ENCODE peak calls at places on chromosomes 13 and 19, in six cellular contexts. S is thoracic aorta, F is aorta, G is left ventricle myocardium inferior, N is GM23338, Z is heart right ventricle. B is an unnamed sample.
A peak's percentile ranks its signal among the peaks of the same experiment; 100 is the strongest.

GRCh38 chr13:30224732-30225131 is 82.6 kb downstream of the KATNAL1 start:
- DNase-seq in S (no peak), F (no peak), G (no peak), N (no peak), Z (no peak), B (no peak)

GRCh38 chr13:49240017-49240416 is 7.7 kb upstream of the CDADC1 start:
- DNase-seq in S (no peak), F (no peak), G (no peak), N (peak; percentile 67), Z (no peak), B (peak; percentile 28)

GRCh38 chr13:97205971-97206370 is 16.2 kb upstream of the MBNL2 start:
- DNase-seq in S (no peak), F (no peak), G (no peak), N (no peak), Z (no peak), B (no peak)

GRCh38 chr19:10317857-10318462 is 2.1 kb upstream of the FDX2 start:
- DNase-seq in S (no peak), F (no peak), G (no peak), N (no peak), Z (no peak), B (no peak)

GRCh38 chr13:27126877-27127276 is 44.7 kb downstream of the USP12 start:
- DNase-seq in S (no peak), F (no peak), G (no peak), N (no peak), Z (no peak), B (no peak)

GRCh38 chr13:50654341-50654740 is 189.2 kb downstream of the DLEU7 start:
- DNase-seq in S (no peak), F (no peak), G (no peak), N (no peak), Z (no peak), B (no peak)

GRCh38 chr13:22076658-22077057 is 405.8 kb downstream of the FGF9 start:
- DNase-seq in S (no peak), F (no peak), G (no peak), N (no peak), Z (no peak), B (no peak)

GRCh38 chr13:71477735-71478134 is 389.3 kb downstream of the DACH1 start:
- DNase-seq in S (no peak), F (no peak), G (no peak), N (peak; percentile 60), Z (no peak), B (peak; percentile 2)

GRCh38 chr19:39971380-39971841 is 446 bp downstream of the PSMC4 start:
- DNase-seq in S (peak; percentile 8), F (no peak), G (peak; percentile 20), N (peak; percentile 35), Z (no peak), B (peak; percentile 53)

GRCh38 chr19:3606690-3607289 is at the start of gene TBXA2R:
- DNase-seq in S (peak; percentile 52), F (peak; percentile 90), G (peak; percentile 81), N (peak; percentile 63), Z (peak; percentile 84), B (peak; percentile 97)

GRCh38 chr19:16594131-16594586 is 21.9 kb upstream of the SLC35E1 start:
- DNase-seq in S (no peak), F (no peak), G (no peak), N (no peak), Z (no peak), B (no peak)

GRCh38 chr13:32530841-32531253 is 7.7 kb downstream of the N4BP2L2 start:
- DNase-seq in S (no peak), F (no peak), G (no peak), N (peak; percentile 1), Z (no peak), B (no peak)

GRCh38 chr13:113475280-113475679 is 15.2 kb downstream of the DCUN1D2 start:
- DNase-seq in S (no peak), F (no peak), G (no peak), N (no peak), Z (no peak), B (no peak)

GRCh38 chr13:37357548-37357947 is 241.0 kb downstream of the POSTN start:
- DNase-seq in S (no peak), F (no peak), G (no peak), N (no peak), Z (no peak), B (no peak)

GRCh38 chr19:56839665-56840451 is 668 bp downstream of the PEG3 start:
- DNase-seq in S (peak; percentile 94), F (peak; percentile 96), G (peak; percentile 93), N (no peak), Z (peak; percentile 90), B (peak; percentile 23)

GRCh38 chr13:51625555-51626345 is 41.5 kb downstream of the WDFY2 start:
- DNase-seq in S (no peak), F (peak; percentile 71), G (no peak), N (no peak), Z (peak; percentile 42), B (no peak)

GRCh38 chr13:46633416-46633815 is 80.4 kb downstream of the LRCH1 start:
- DNase-seq in S (no peak), F (no peak), G (no peak), N (no peak), Z (no peak), B (no peak)

GRCh38 chr19:33399081-33399744 is 25.7 kb downstream of the CEBPG start:
- DNase-seq in S (no peak), F (peak; percentile 40), G (no peak), N (no peak), Z (no peak), B (no peak)

GRCh38 chr13:72820156-72820897 is 38.4 kb downstream of the PIBF1 start:
- DNase-seq in S (no peak), F (no peak), G (no peak), N (peak; percentile 22), Z (no peak), B (no peak)

GRCh38 chr19:31346660-31347059 is 2.6 kb downstream of the TSHZ3 start:
- DNase-seq in S (no peak), F (no peak), G (no peak), N (no peak), Z (no peak), B (no peak)

GRCh38 chr19:21588202-21588601 is 82.8 kb downstream of the ZNF429 start:
- DNase-seq in S (no peak), F (no peak), G (no peak), N (no peak), Z (no peak), B (no peak)

GRCh38 chr19:21587549-21587948 is 82.1 kb downstream of the ZNF429 start:
- DNase-seq in S (no peak), F (no peak), G (no peak), N (no peak), Z (no peak), B (peak; percentile 38)

GRCh38 chr19:21586341-21587116 is 81.1 kb downstream of the ZNF429 start:
- DNase-seq in S (no peak), F (no peak), G (peak; percentile 36), N (peak; percentile 62), Z (peak; percentile 51), B (peak; percentile 73)

GRCh38 chr19:21585491-21585890 is 80.1 kb downstream of the ZNF429 start:
- DNase-seq in S (no peak), F (no peak), G (no peak), N (no peak), Z (no peak), B (no peak)

DNA sequence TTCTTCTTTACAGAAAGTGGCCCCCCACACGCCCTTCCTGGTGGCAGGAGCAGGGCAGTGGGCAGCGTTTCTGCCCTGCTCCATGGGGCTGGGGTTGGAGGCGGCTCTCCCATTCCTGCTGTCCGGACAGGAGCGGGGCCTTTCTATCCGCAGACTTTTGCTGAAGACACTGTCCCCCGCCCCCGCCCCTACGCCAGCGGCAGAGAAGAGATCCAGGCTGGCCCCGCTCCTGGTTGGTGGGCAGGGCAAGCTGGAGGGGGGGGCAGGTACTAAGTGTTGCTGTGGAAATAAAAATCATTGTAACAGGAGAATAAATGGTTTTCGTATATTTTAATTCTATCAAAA is 81.7 kb downstream of the ZNF429 start:
- DNase-seq in S (no peak), F (no peak), G (peak; percentile 38), N (peak; percentile 56), Z (peak; percentile 31), B (peak; percentile 56)
- H3K4me3 ChIP-seq in S (peak overlapping the region; percentile 84), F (no peak overlapping the region), G (peak overlapping the region; percentile 74), N (peak overlapping the region; percentile 69), Z (peak overlapping the region; percentile 82), B (peak overlapping the region; percentile 35)

GRCh38 chr19:50567052-50567841 is 988 bp downstream of the LRRC4B start:
- DNase-seq in S (no peak), F (no peak), G (no peak), N (peak; percentile 65), Z (no peak), B (peak; percentile 91)
- H3K27me3 ChIP-seq in S (no peaks in the 10 kb centered on the region), F (no peaks in the 10 kb centered on the region), G (peaks cover 91% of the 10 kb centered on the region), N (peaks cover 56% of the 10 kb centered on the region), Z (peaks cover 71% of the 10 kb centered on the region), B (peaks cover 51% of the 10 kb centered on the region)

GRCh38 chr13:41079725-41080124 is 18.4 kb downstream of the WBP4 start:
- DNase-seq in S (no peak), F (no peak), G (no peak), N (no peak), Z (no peak), B (no peak)
- H3K36me3 ChIP-seq in S (peaks cover 34% of the 10 kb centered on the region), F (peaks cover 3% of the 10 kb centered on the region), G (peaks cover 94% of the 10 kb centered on the region), N (peaks cover 30% of the 10 kb centered on the region), Z (peaks cover 34% of the 10 kb centered on the region), B (peaks cover 10% of the 10 kb centered on the region)

GRCh38 chr13:76980075-76980718 is 11.7 kb upstream of the CLN5 start:
- DNase-seq in S (no peak), F (peak; percentile 86), G (peak; percentile 78), N (peak; percentile 93), Z (peak; percentile 87), B (peak; percentile 96)
- H3K4me3 ChIP-seq in S (peak overlapping the region; percentile 64), F (no peak overlapping the region), G (peak overlapping the region; percentile 54), N (no peak overlapping the region), Z (peak overlapping the region; percentile 43), B (no peak overlapping the region)

GRCh38 chr19:49141352-49141751 is 13.8 kb downstream of the HRC start:
- DNase-seq in S (no peak), F (no peak), G (no peak), N (no peak), Z (no peak), B (no peak)
- H3K27me3 ChIP-seq in S (no peaks in the 10 kb centered on the region), F (no peaks in the 10 kb centered on the region), G (no peaks in the 10 kb centered on the region), N (no peaks in the 10 kb centered on the region), Z (no peaks in the 10 kb centered on the region), B (peaks cover 4% of the 10 kb centered on the region)

GRCh38 chr19:4654437-4655361 is 15.4 kb downstream of the TNFAIP8L1 start:
- DNase-seq in S (no peak), F (no peak), G (no peak), N (no peak), Z (no peak), B (no peak)

GRCh38 chr19:4657262-4657661 is 12.9 kb downstream of the MYDGF start:
- DNase-seq in S (no peak), F (no peak), G (no peak), N (no peak), Z (no peak), B (no peak)

GRCh38 chr19:4657835-4658234 is 12.3 kb downstream of the MYDGF start:
- DNase-seq in S (no peak), F (no peak), G (no peak), N (no peak), Z (no peak), B (no peak)

GRCh38 chr19:4653793-4654436 is 14.6 kb downstream of the TNFAIP8L1 start:
- DNase-seq in S (no peak), F (no peak), G (no peak), N (no peak), Z (no peak), B (no peak)

DNA sequence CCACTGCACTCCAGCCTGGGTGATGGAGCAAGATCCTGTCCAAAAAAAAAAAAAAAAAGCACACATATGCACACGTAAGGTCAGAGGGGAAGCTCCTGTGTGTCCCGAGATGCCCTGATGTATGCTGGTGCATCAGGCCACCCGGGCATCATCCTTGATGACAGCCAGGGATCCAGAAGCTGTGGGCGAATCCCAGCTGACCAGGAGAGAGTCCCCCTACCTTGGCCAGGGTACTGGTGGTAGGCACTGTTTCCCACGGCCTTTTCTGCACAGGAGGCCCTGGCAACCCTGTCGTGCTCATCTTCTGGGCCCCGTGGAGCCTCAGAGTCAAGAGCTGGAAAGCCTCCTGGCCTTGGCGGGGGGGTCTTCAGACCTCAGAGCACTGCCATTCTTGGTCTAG is 14.0 kb downstream of the MYDGF start:
- DNase-seq in S (no peak), F (no peak), G (no peak), N (no peak), Z (no peak), B (no peak)
- H3K36me3 ChIP-seq in S (peaks cover 33% of the 10 kb centered on the region), F (peaks cover 8% of the 10 kb centered on the region), G (peaks cover 82% of the 10 kb centered on the region), N (peaks cover 5% of the 10 kb centered on the region), Z (peaks cover 24% of the 10 kb centered on the region), B (peaks cover 9% of the 10 kb centered on the region)